ENCODE peak calls at places on chromosomes 13 and 19, in four cellular contexts. R is brain microvascular endothelial cell, G is nephron progenitor cell, Z is stomach. F is an unnamed sample.

GRCh38 chr19:48169585-48169973 is 565 bp downstream of the LIG1 start:
- DNase-seq in R (peak; percentile 49), G (peak; percentile 90), Z (peak; percentile 91), F (peak; percentile 95)

GRCh38 chr19:51026554-51026831 is at the start of gene KLK11:
- DNase-seq in R (no peak), G (no peak), Z (peak; percentile 90), F (no peak)

GRCh38 chr13:107721436-107721835 is 493.9 kb downstream of the LIG4 start:
- DNase-seq in R (no peak), G (no peak), Z (no peak), F (no peak)

GRCh38 chr13:82636119-82636518 is 1246.2 kb downstream of the SLITRK1 start:
- DNase-seq in R (no peak), G (no peak), Z (no peak), F (no peak)

GRCh38 chr13:110301083-110301482 is 5.9 kb downstream of the COL4A1 start:
- DNase-seq in R (no peak), G (no peak), Z (no peak), F (no peak)

GRCh38 chr13:34647379-34647778 is 294.7 kb upstream of the NBEA start:
- DNase-seq in R (no peak), G (no peak), Z (no peak), F (no peak)

GRCh38 chr19:29694669-29695627 is 20.1 kb downstream of the C19orf12 start:
- DNase-seq in R (peak; percentile 53), G (peak; percentile 87), Z (peak; percentile 82), F (peak; percentile 85)

GRCh38 chr13:66424417-66424816 is 805.7 kb downstream of the PCDH9 start:
- DNase-seq in R (no peak), G (no peak), Z (no peak), F (no peak)

GRCh38 chr19:17170538-17171297 is 44.4 kb upstream of the USE1 start:
- DNase-seq in R (no peak), G (no peak), Z (no peak), F (no peak)

GRCh38 chr19:18588611-18589379 is at the start of gene REX1BD:
- DNase-seq in R (peak; percentile 54), G (peak; percentile 90), Z (peak; percentile 80), F (peak; percentile 77)

GRCh38 chr19:41998246-41999020 is 4.4 kb upstream of the ATP1A3 start:
- DNase-seq in R (peak; percentile 6), G (peak; percentile 85), Z (peak; percentile 29), F (peak; percentile 83)

GRCh38 chr13:50708461-50708860 is 135.0 kb downstream of the DLEU7 start:
- DNase-seq in R (no peak), G (no peak), Z (no peak), F (no peak)

GRCh38 chr13:50355797-50356196 is 340.6 kb downstream of the KCNRG start:
- DNase-seq in R (no peak), G (no peak), Z (no peak), F (no peak)

GRCh38 chr13:24159921-24160324 is 597 bp upstream of the SPATA13 start:
- DNase-seq in R (no peak), G (peak; percentile 51), Z (no peak), F (no peak)

F was measured in HEK293T.